ENCODE peak calls at places on chromosomes 7 and 10, in ten cellular contexts. One of them, this sample, is unnamed.
A peak's percentile ranks its signal among the peaks of the same experiment; 100 is the strongest.

GRCh38 chr7:6530626-6531491 is 20.4 kb downstream of the GRID2IP start:
- DNase-seq in left ventricle myocardium inferior: no peak
- DNase-seq in PC-3: no peak
- DNase-seq in A549: no peak
- DNase-seq in esophagus squamous epithelium: no peak
- DNase-seq in transverse colon: peak; percentile 67
- DNase-seq in cardiac fibroblast: no peak
- DNase-seq in coronary artery: no peak
- DNase-seq in Peyer's patch: peak; percentile 63
- DNase-seq in esophagus muscularis mucosa: no peak
- DNase-seq in this sample: no peak

GRCh38 chr10:12469345-12469744 is 120.0 kb downstream of the CAMK1D start:
- DNase-seq in left ventricle myocardium inferior: no peak
- DNase-seq in PC-3: peak; percentile 50
- DNase-seq in A549: peak; percentile 63
- DNase-seq in esophagus squamous epithelium: no peak
- DNase-seq in transverse colon: no peak
- DNase-seq in cardiac fibroblast: no peak
- DNase-seq in coronary artery: no peak
- DNase-seq in Peyer's patch: no peak
- DNase-seq in esophagus muscularis mucosa: no peak
- DNase-seq in this sample: no peak

GRCh38 chr10:127563718-127564553 is 14.8 kb downstream of the NPS start:
- DNase-seq in left ventricle myocardium inferior: no peak
- DNase-seq in PC-3: peak; percentile 12
- DNase-seq in A549: peak; percentile 15
- DNase-seq in esophagus squamous epithelium: no peak
- DNase-seq in transverse colon: peak; percentile 21
- DNase-seq in cardiac fibroblast: no peak
- DNase-seq in coronary artery: no peak
- DNase-seq in Peyer's patch: no peak
- DNase-seq in esophagus muscularis mucosa: no peak
- DNase-seq in this sample: peak; percentile 42

GRCh38 chr10:80283536-80284199 is 5.8 kb downstream of the MAT1A start:
- DNase-seq in left ventricle myocardium inferior: no peak
- DNase-seq in PC-3: no peak
- DNase-seq in A549: no peak
- DNase-seq in esophagus squamous epithelium: no peak
- DNase-seq in transverse colon: no peak
- DNase-seq in cardiac fibroblast: no peak
- DNase-seq in coronary artery: no peak
- DNase-seq in Peyer's patch: no peak
- DNase-seq in esophagus muscularis mucosa: peak; percentile 84
- DNase-seq in this sample: no peak

GRCh38 chr10:60930237-60930636 is 13.7 kb downstream of the RHOBTB1 start:
- DNase-seq in left ventricle myocardium inferior: no peak
- DNase-seq in PC-3: no peak
- DNase-seq in A549: no peak
- DNase-seq in esophagus squamous epithelium: no peak
- DNase-seq in transverse colon: no peak
- DNase-seq in cardiac fibroblast: no peak
- DNase-seq in coronary artery: no peak
- DNase-seq in Peyer's patch: no peak
- DNase-seq in esophagus muscularis mucosa: no peak
- DNase-seq in this sample: no peak

GRCh38 chr10:26755443-26755903 is 58.0 kb downstream of the PDSS1 start:
- DNase-seq in left ventricle myocardium inferior: no peak
- DNase-seq in PC-3: peak; percentile 75
- DNase-seq in A549: no peak
- DNase-seq in esophagus squamous epithelium: no peak
- DNase-seq in transverse colon: no peak
- DNase-seq in cardiac fibroblast: peak; percentile 49
- DNase-seq in coronary artery: no peak
- DNase-seq in Peyer's patch: peak; percentile 52
- DNase-seq in esophagus muscularis mucosa: no peak
- DNase-seq in this sample: no peak

GRCh38 chr7:128810473-128810872 is 18.7 kb downstream of the CCDC136 start:
- DNase-seq in left ventricle myocardium inferior: no peak
- DNase-seq in PC-3: no peak
- DNase-seq in A549: no peak
- DNase-seq in esophagus squamous epithelium: no peak
- DNase-seq in transverse colon: no peak
- DNase-seq in cardiac fibroblast: no peak
- DNase-seq in coronary artery: no peak
- DNase-seq in Peyer's patch: no peak
- DNase-seq in esophagus muscularis mucosa: no peak
- DNase-seq in this sample: no peak

GRCh38 chr7:120996333-120996982 is 7.9 kb downstream of the CPED1 start:
- DNase-seq in left ventricle myocardium inferior: peak; percentile 21
- DNase-seq in PC-3: peak; percentile 89
- DNase-seq in A549: no peak
- DNase-seq in esophagus squamous epithelium: peak; percentile 1
- DNase-seq in transverse colon: peak; percentile 78
- DNase-seq in cardiac fibroblast: peak; percentile 94
- DNase-seq in coronary artery: no peak
- DNase-seq in Peyer's patch: peak; percentile 54
- DNase-seq in esophagus muscularis mucosa: no peak
- DNase-seq in this sample: peak; percentile 79

GRCh38 chr10:14017380-14017943 is 313.3 kb downstream of the FRMD4A start:
- DNase-seq in left ventricle myocardium inferior: no peak
- DNase-seq in PC-3: no peak
- DNase-seq in A549: no peak
- DNase-seq in esophagus squamous epithelium: no peak
- DNase-seq in transverse colon: no peak
- DNase-seq in cardiac fibroblast: no peak
- DNase-seq in coronary artery: no peak
- DNase-seq in Peyer's patch: no peak
- DNase-seq in esophagus muscularis mucosa: no peak
- DNase-seq in this sample: no peak

GRCh38 chr7:103073989-103074518 is 542 bp downstream of the FBXL13 start:
- DNase-seq in left ventricle myocardium inferior: no peak
- DNase-seq in PC-3: peak; percentile 34
- DNase-seq in A549: no peak
- DNase-seq in esophagus squamous epithelium: no peak
- DNase-seq in transverse colon: peak; percentile 18
- DNase-seq in cardiac fibroblast: no peak
- DNase-seq in coronary artery: no peak
- DNase-seq in Peyer's patch: no peak
- DNase-seq in esophagus muscularis mucosa: no peak
- DNase-seq in this sample: no peak

GRCh38 chr7:103077318-103077717 is 2.4 kb downstream of the ARMC10 start:
- DNase-seq in left ventricle myocardium inferior: no peak
- DNase-seq in PC-3: no peak
- DNase-seq in A549: no peak
- DNase-seq in esophagus squamous epithelium: no peak
- DNase-seq in transverse colon: no peak
- DNase-seq in cardiac fibroblast: no peak
- DNase-seq in coronary artery: no peak
- DNase-seq in Peyer's patch: no peak
- DNase-seq in esophagus muscularis mucosa: no peak
- DNase-seq in this sample: no peak

GRCh38 chr7:103076767-103077166 is 1.8 kb downstream of the ARMC10 start:
- DNase-seq in left ventricle myocardium inferior: no peak
- DNase-seq in PC-3: no peak
- DNase-seq in A549: no peak
- DNase-seq in esophagus squamous epithelium: no peak
- DNase-seq in transverse colon: no peak
- DNase-seq in cardiac fibroblast: no peak
- DNase-seq in coronary artery: no peak
- DNase-seq in Peyer's patch: no peak
- DNase-seq in esophagus muscularis mucosa: no peak
- DNase-seq in this sample: no peak

GRCh38 chr7:103075337-103075918 is 488 bp downstream of the ARMC10 start:
- DNase-seq in left ventricle myocardium inferior: peak; percentile 36
- DNase-seq in PC-3: peak; percentile 32
- DNase-seq in A549: peak; percentile 15
- DNase-seq in esophagus squamous epithelium: peak; percentile 37
- DNase-seq in transverse colon: peak; percentile 56
- DNase-seq in cardiac fibroblast: peak; percentile 52
- DNase-seq in coronary artery: peak; percentile 84
- DNase-seq in Peyer's patch: peak; percentile 71
- DNase-seq in esophagus muscularis mucosa: peak; percentile 92
- DNase-seq in this sample: peak; percentile 43

GRCh38 chr7:103074519-103075336 is at the start of the genes ARMC10 and FBXL13:
- DNase-seq in left ventricle myocardium inferior: peak; percentile 89
- DNase-seq in PC-3: peak; percentile 85
- DNase-seq in A549: peak; percentile 91
- DNase-seq in esophagus squamous epithelium: peak; percentile 69
- DNase-seq in transverse colon: peak; percentile 92
- DNase-seq in cardiac fibroblast: peak; percentile 92
- DNase-seq in coronary artery: peak; percentile 96
- DNase-seq in Peyer's patch: peak; percentile 86
- DNase-seq in esophagus muscularis mucosa: peak; percentile 98
- DNase-seq in this sample: peak; percentile 88
- TF ChIP-seq CTCF in left ventricle myocardium inferior: peak; percentile 56
- TF ChIP-seq CTCF in PC-3: no peak
- TF ChIP-seq CTCF in A549: peak; percentile 7
- TF ChIP-seq CTCF in esophagus squamous epithelium: peak; percentile 55
- TF ChIP-seq CTCF in transverse colon: peak; percentile 40
- TF ChIP-seq CTCF in cardiac fibroblast: no peak
- TF ChIP-seq CTCF in coronary artery: no peak
- TF ChIP-seq CTCF in Peyer's patch: peak; percentile 43
- TF ChIP-seq CTCF in esophagus muscularis mucosa: peak; percentile 24
- TF ChIP-seq CTCF in this sample: no peak

DNA sequence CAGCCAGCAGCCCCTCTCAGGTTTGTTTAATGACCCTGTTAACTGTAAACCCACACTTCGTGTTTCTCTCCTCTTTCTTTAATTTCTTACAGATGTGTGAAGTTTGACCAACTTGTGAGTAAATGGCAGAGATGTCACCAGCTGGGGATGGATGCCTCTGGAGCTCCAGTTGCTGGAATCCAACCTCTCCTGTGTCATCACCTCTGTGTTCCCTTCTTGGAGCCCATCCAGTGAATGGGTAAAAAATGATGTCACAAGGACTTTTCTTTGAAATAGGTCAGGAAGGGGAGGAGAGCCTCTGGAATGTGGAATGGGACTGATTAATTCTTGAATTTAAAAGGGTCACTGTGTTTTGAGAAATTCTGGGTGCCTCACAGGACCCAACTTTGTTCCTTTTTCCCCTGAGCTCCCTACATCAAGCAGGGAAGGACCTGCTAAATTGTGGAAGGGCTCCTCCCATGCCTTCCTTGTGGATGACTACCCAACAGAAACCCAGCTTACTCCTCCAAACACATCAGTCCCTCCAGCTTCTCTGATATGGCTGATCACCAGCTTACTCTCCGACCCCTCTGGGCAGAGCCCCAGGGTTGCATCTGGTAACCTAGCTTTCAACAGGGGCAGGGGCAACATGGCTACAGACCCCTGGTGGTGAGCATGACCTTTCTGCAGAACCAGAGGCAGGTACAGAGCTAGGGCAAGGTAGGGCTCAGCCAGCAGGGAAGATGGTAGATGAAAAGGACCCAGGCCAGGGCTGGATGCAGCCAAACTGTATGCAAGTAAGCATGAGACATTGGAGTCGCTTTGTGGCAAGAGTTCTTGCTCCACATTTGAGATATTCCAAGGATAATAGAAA is 67.5 kb downstream of the STRA8 start:
- DNase-seq in left ventricle myocardium inferior: no peak
- DNase-seq in PC-3: no peak
- DNase-seq in A549: no peak
- DNase-seq in esophagus squamous epithelium: no peak
- DNase-seq in transverse colon: no peak
- DNase-seq in cardiac fibroblast: peak; percentile 66
- DNase-seq in coronary artery: no peak
- DNase-seq in Peyer's patch: no peak
- DNase-seq in esophagus muscularis mucosa: no peak
- DNase-seq in this sample: no peak
- TF ChIP-seq CTCF in left ventricle myocardium inferior: no peak
- TF ChIP-seq CTCF in PC-3: no peak
- TF ChIP-seq CTCF in A549: no peak
- TF ChIP-seq CTCF in esophagus squamous epithelium: no peak
- TF ChIP-seq CTCF in transverse colon: no peak
- TF ChIP-seq CTCF in cardiac fibroblast: no peak
- TF ChIP-seq CTCF in coronary artery: no peak
- TF ChIP-seq CTCF in Peyer's patch: no peak
- TF ChIP-seq CTCF in esophagus muscularis mucosa: no peak
- TF ChIP-seq CTCF in this sample: no peak

DNA sequence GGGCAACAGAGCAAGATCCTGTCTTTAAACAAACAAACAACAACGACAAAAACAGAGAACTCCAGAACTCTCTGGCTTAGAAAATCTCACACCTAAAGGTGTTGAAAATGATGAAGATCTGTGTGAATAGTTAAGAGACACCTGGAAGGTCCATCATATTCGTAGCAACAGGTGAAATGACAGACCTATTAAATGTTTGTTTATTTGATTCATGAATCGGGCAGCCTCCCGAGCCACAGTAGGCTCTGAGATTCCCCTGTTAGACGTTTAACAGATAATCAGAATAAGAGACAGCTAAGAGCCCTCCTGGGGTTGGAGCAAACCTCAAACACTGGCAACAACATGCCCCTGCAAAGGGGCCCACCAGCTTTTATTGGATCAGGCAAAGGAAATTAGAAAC is 103.7 kb downstream of the LCOR start:
- DNase-seq in left ventricle myocardium inferior: no peak
- DNase-seq in PC-3: no peak
- DNase-seq in A549: no peak
- DNase-seq in esophagus squamous epithelium: no peak
- DNase-seq in transverse colon: no peak
- DNase-seq in cardiac fibroblast: no peak
- DNase-seq in coronary artery: no peak
- DNase-seq in Peyer's patch: no peak
- DNase-seq in esophagus muscularis mucosa: no peak
- DNase-seq in this sample: no peak
- TF ChIP-seq CTCF in left ventricle myocardium inferior: no peak
- TF ChIP-seq CTCF in PC-3: no peak
- TF ChIP-seq CTCF in A549: no peak
- TF ChIP-seq CTCF in esophagus squamous epithelium: no peak
- TF ChIP-seq CTCF in transverse colon: no peak
- TF ChIP-seq CTCF in cardiac fibroblast: no peak
- TF ChIP-seq CTCF in coronary artery: no peak
- TF ChIP-seq CTCF in Peyer's patch: no peak
- TF ChIP-seq CTCF in esophagus muscularis mucosa: no peak
- TF ChIP-seq CTCF in this sample: no peak

DNA sequence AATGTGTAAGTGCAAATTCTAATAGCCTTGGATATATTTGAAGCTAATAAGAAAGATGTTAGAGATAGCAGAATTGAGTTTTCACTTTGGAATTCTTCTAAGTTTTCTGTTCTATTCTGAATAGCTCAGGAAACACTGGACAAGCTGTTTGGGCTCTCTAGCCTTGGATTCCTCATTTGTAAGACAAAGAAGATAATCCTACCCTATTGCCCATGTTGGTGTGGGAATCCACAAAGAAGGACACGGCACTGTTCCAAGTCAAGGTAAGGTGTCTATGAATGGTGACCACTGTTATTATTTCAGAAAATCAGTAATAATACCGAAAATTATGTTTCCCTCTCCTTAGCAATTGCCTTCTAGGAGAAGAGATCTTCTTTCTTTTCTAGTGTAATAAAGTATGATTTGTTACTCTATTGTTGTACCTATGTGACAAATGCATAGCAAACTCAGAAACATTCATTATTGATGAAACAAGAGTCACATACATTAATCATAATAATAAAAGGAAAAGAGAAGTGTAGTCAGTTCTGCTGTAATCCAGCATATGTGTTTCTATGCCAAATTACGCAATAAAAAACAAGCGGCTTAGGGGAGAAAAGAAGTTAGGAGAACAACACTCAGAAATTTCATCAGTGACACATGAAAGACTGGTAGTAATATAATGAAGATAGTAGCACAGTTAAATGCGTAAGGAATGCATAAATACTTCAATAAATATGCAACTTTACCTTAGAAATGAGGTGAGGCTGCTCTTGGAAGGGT is 1012.3 kb upstream of the PHF14 start:
- DNase-seq in left ventricle myocardium inferior: no peak
- DNase-seq in PC-3: no peak
- DNase-seq in A549: no peak
- DNase-seq in esophagus squamous epithelium: no peak
- DNase-seq in transverse colon: no peak
- DNase-seq in cardiac fibroblast: no peak
- DNase-seq in coronary artery: no peak
- DNase-seq in Peyer's patch: no peak
- DNase-seq in esophagus muscularis mucosa: no peak
- DNase-seq in this sample: no peak
- TF ChIP-seq CTCF in left ventricle myocardium inferior: no peak
- TF ChIP-seq CTCF in PC-3: no peak
- TF ChIP-seq CTCF in A549: no peak
- TF ChIP-seq CTCF in esophagus squamous epithelium: no peak
- TF ChIP-seq CTCF in transverse colon: no peak
- TF ChIP-seq CTCF in cardiac fibroblast: no peak
- TF ChIP-seq CTCF in coronary artery: no peak
- TF ChIP-seq CTCF in Peyer's patch: no peak
- TF ChIP-seq CTCF in esophagus muscularis mucosa: no peak
- TF ChIP-seq CTCF in this sample: no peak